ENCODE peak calls at places on chromosomes 11 and 22, in seven cellular contexts. R, O, Z, X, G, F and T are unnamed samples.

GRCh38 chr11:106585061-106585460 is 433.2 kb downstream of the GUCY1A2 start:
- DNase-seq in R (peak; percentile 20), O (no peak), Z (no peak), X (no peak), G (peak; percentile 53), F (peak; percentile 1), T (peak; percentile 11)

GRCh38 chr22:23418159-23418788 is 161.8 kb downstream of the IGLL1 start:
- DNase-seq in R (no peak), O (no peak), Z (no peak), X (no peak), G (no peak), F (no peak), T (no peak)

GRCh38 chr11:27423125-27423524 is 49.5 kb downstream of the LGR4 start:
- DNase-seq in R (peak; percentile 63), O (peak; percentile 59), Z (no peak), X (no peak), G (peak; percentile 88), F (peak; percentile 41), T (no peak)

GRCh38 chr11:11217555-11218286 is 135.3 kb downstream of the CSNK2A3 start:
- DNase-seq in R (no peak), O (no peak), Z (no peak), X (no peak), G (no peak), F (no peak), T (no peak)

GRCh38 chr22:43384863-43385262 is 27.0 kb upstream of the MPPED1 start:
- DNase-seq in R (no peak), O (no peak), Z (no peak), X (no peak), G (no peak), F (no peak), T (no peak)

GRCh38 chr11:91265946-91266345 is 958.7 kb upstream of the FAT3 start:
- DNase-seq in R (peak; percentile 31), O (no peak), Z (no peak), X (no peak), G (no peak), F (no peak), T (no peak)

GRCh38 chr11:68038718-68039525 is at the start of gene TCIRG1:
- DNase-seq in R (peak; percentile 72), O (peak; percentile 90), Z (peak; percentile 93), X (peak; percentile 93), G (peak; percentile 77), F (no peak), T (peak; percentile 72)

GRCh38 chr11:5967708-5968107 is 586 bp downstream of the OR56A5 start:
- DNase-seq in R (no peak), O (no peak), Z (no peak), X (no peak), G (no peak), F (no peak), T (no peak)

GRCh38 chr22:43860831-43861230 is 1.5 kb downstream of the SULT4A1 start:
- DNase-seq in R (no peak), O (peak; percentile 10), Z (no peak), X (peak; percentile 13), G (no peak), F (no peak), T (no peak)

GRCh38 chr22:23233746-23234408 is 53.6 kb downstream of the BCR start:
- DNase-seq in R (peak; percentile 88), O (peak; percentile 76), Z (no peak), X (peak; percentile 51), G (peak; percentile 70), F (no peak), T (no peak)

GRCh38 chr11:24324211-24324610 is 172.6 kb upstream of the LUZP2 start:
- DNase-seq in R (peak; percentile 80), O (no peak), Z (no peak), X (no peak), G (no peak), F (peak; percentile 17), T (no peak)

GRCh38 chr11:104907521-104908185 is 9.4 kb upstream of the CASP12 start:
- DNase-seq in R (peak; percentile 61), O (no peak), Z (no peak), X (no peak), G (peak; percentile 22), F (no peak), T (no peak)

GRCh38 chr11:118133816-118134215 is 18.8 kb downstream of the SCN4B start:
- DNase-seq in R (no peak), O (no peak), Z (no peak), X (no peak), G (no peak), F (no peak), T (no peak)

GRCh38 chr11:119980431-119980830 is 157.5 kb downstream of the TRIM29 start:
- DNase-seq in R (no peak), O (no peak), Z (no peak), X (no peak), G (no peak), F (no peak), T (no peak)

GRCh38 chr11:32529994-32530588 is 53.5 kb upstream of the EIF3M start:
- DNase-seq in R (no peak), O (no peak), Z (no peak), X (no peak), G (no peak), F (no peak), T (no peak)

GRCh38 chr11:106032861-106033260 is 10.8 kb upstream of the MSANTD4 start:
- DNase-seq in R (peak; percentile 64), O (no peak), Z (no peak), X (no peak), G (no peak), F (no peak), T (no peak)

GRCh38 chr11:32571039-32571438 is 12.6 kb upstream of the EIF3M start:
- DNase-seq in R (no peak), O (no peak), Z (no peak), X (no peak), G (no peak), F (no peak), T (no peak)

GRCh38 chr11:57792060-57792541 is 30.5 kb downstream of the CTNND1 start:
- DNase-seq in R (peak; percentile 72), O (peak; percentile 82), Z (no peak), X (peak; percentile 91), G (no peak), F (no peak), T (no peak)

GRCh38 chr22:50606126-50606525 is 5.5 kb downstream of the MAPK8IP2 start:
- DNase-seq in R (no peak), O (no peak), Z (no peak), X (no peak), G (no peak), F (no peak), T (no peak)

GRCh38 chr22:37643225-37643847 is 3.9 kb downstream of the SH3BP1 start:
- DNase-seq in R (peak; percentile 29), O (peak; percentile 93), Z (peak; percentile 78), X (peak; percentile 89), G (peak; percentile 71), F (no peak), T (peak; percentile 97)

GRCh38 chr11:8262552-8263108 is 1.0 kb downstream of the LMO1 start:
- DNase-seq in R (peak; percentile 79), O (peak; percentile 76), Z (peak; percentile 41), X (no peak), G (peak; percentile 45), F (no peak), T (peak; percentile 54)

GRCh38 chr11:79100093-79100704 is 340.6 kb downstream of the TENM4 start:
- DNase-seq in R (peak; percentile 51), O (no peak), Z (peak; percentile 81), X (no peak), G (peak; percentile 70), F (no peak), T (peak; percentile 56)

GRCh38 chr11:46149826-46150225 is 28.6 kb upstream of the PHF21A start:
- DNase-seq in R (no peak), O (no peak), Z (no peak), X (no peak), G (no peak), F (no peak), T (no peak)

GRCh38 chr22:25881353-25881752 is 139.4 kb downstream of the MYO18B start:
- DNase-seq in R (no peak), O (no peak), Z (no peak), X (no peak), G (no peak), F (no peak), T (no peak)

GRCh38 chr11:109423860-109424190 is 1.8 kb downstream of the C11orf87 start:
- DNase-seq in R (no peak), O (no peak), Z (no peak), X (no peak), G (no peak), F (no peak), T (no peak)

GRCh38 chr11:59756845-59757244 is 1.7 kb downstream of the STX3 start:
- DNase-seq in R (peak; percentile 20), O (no peak), Z (peak; percentile 36), X (peak; percentile 67), G (peak; percentile 12), F (no peak), T (no peak)

GRCh38 chr11:73315288-73316020 is 7.4 kb downstream of the ARHGEF17 start:
- DNase-seq in R (peak; percentile 44), O (peak; percentile 29), Z (no peak), X (no peak), G (no peak), F (no peak), T (no peak)

GRCh38 chr11:91513734-91514133 is 710.9 kb upstream of the FAT3 start:
- DNase-seq in R (no peak), O (no peak), Z (no peak), X (no peak), G (no peak), F (no peak), T (no peak)

GRCh38 chr11:45036010-45036409 is 85.3 kb upstream of the TP53I11 start:
- DNase-seq in R (no peak), O (no peak), Z (no peak), X (no peak), G (no peak), F (no peak), T (no peak)

GRCh38 chr11:43689167-43689566 is 8.6 kb downstream of the HSD17B12 start:
- DNase-seq in R (no peak), O (no peak), Z (no peak), X (no peak), G (no peak), F (no peak), T (no peak)
- TF ChIP-seq CTCF in R (no peak), O (no peak), Z (no peak), X (no peak), G (no peak), F (no peak), T (no peak)

GRCh38 chr11:47378011-47378835 is at the start of gene SPI1:
- DNase-seq in R (no peak), O (peak; percentile 77), Z (no peak), X (peak; percentile 85), G (no peak), F (no peak), T (no peak)
- TF ChIP-seq CTCF in R (no peak), O (no peak), Z (no peak), X (no peak), G (no peak), F (no peak), T (no peak)

GRCh38 chr22:30875481-30876215 is 92.9 kb downstream of the MORC2 start:
- DNase-seq in R (no peak), O (peak; percentile 94), Z (no peak), X (peak; percentile 10), G (no peak), F (no peak), T (no peak)
- TF ChIP-seq CTCF in R (no peak), O (no peak), Z (no peak), X (no peak), G (no peak), F (no peak), T (no peak)

GRCh38 chr11:121603316-121603715 is 150.5 kb upstream of the SORL1-AS1 start:
- DNase-seq in R (no peak), O (no peak), Z (no peak), X (no peak), G (no peak), F (no peak), T (no peak)
- TF ChIP-seq CTCF in R (no peak), O (no peak), Z (no peak), X (no peak), G (no peak), F (no peak), T (no peak)